ENCODE peak calls at places on chromosomes 1 and 21, in six cellular contexts. N is tibial nerve, R is IMR-90, C is A549, W is uterus, B is heart left ventricle. K is an unnamed sample.

GRCh38 chr1:161071886-161072371 is 2.2 kb upstream of the ARHGAP30 start:
- DNase-seq in N (no peak), R (no peak), C (peak), W (no peak), B (peak), K (peak)

GRCh38 chr1:69055223-69055622 is 512.5 kb upstream of the LRRC7 start:
- DNase-seq in N (no peak), R (peak), C (no peak), W (no peak), B (no peak), K (no peak)

GRCh38 chr1:116556289-116557006 is 14.4 kb downstream of the CD58 start:
- DNase-seq in N (no peak), R (peak), C (no peak), W (no peak), B (no peak), K (peak)

GRCh38 chr1:79792212-79792575 is 785.7 kb upstream of the ADGRL4 start:
- DNase-seq in N (no peak), R (peak), C (no peak), W (no peak), B (no peak), K (no peak)

GRCh38 chr21:41861987-41862386 is 17.2 kb downstream of the PRDM15 start:
- DNase-seq in N (no peak), R (no peak), C (no peak), W (no peak), B (no peak), K (no peak)

GRCh38 chr1:211574705-211575104 is 4.3 kb downstream of the SLC30A1 start:
- DNase-seq in N (no peak), R (peak), C (no peak), W (no peak), B (no peak), K (no peak)

GRCh38 chr1:226714148-226714547 is 24.9 kb downstream of the ITPKB start:
- DNase-seq in N (no peak), R (peak), C (no peak), W (no peak), B (no peak), K (no peak)

GRCh38 chr1:103106426-103107321 is 1.6 kb downstream of the COL11A1 start:
- DNase-seq in N (peak), R (peak), C (peak), W (peak), B (no peak), K (no peak)

GRCh38 chr21:33268736-33269441 is 2.7 kb downstream of the IL10RB start:
- DNase-seq in N (no peak), R (no peak), C (no peak), W (no peak), B (peak), K (peak)

GRCh38 chr1:245788269-245788668 is 633.5 kb downstream of the KIF26B start:
- DNase-seq in N (no peak), R (peak), C (no peak), W (peak), B (no peak), K (no peak)

GRCh38 chr1:7043232-7043549 is 257.9 kb downstream of the CAMTA1 start:
- DNase-seq in N (no peak), R (no peak), C (no peak), W (no peak), B (no peak), K (no peak)

GRCh38 chr21:40166291-40166843 is 299.1 kb downstream of the PCP4 start:
- DNase-seq in N (no peak), R (no peak), C (no peak), W (no peak), B (no peak), K (no peak)

GRCh38 chr1:194795917-194796593 is 1609.6 kb upstream of the B3GALT2 start:
- DNase-seq in N (no peak), R (no peak), C (no peak), W (no peak), B (no peak), K (no peak)

GRCh38 chr1:84635261-84635848 is 54.9 kb downstream of the SSX2IP start:
- DNase-seq in N (no peak), R (no peak), C (no peak), W (no peak), B (no peak), K (no peak)

GRCh38 chr1:207676153-207676552 is 31.2 kb downstream of the CR1L start:
- DNase-seq in N (no peak), R (no peak), C (no peak), W (no peak), B (no peak), K (no peak)

GRCh38 chr1:63775418-63776127 is 1.8 kb downstream of the ROR1 start:
- DNase-seq in N (no peak), R (peak), C (no peak), W (no peak), B (no peak), K (no peak)

GRCh38 chr1:65509912-65510680 is 89.6 kb downstream of the LEPR start:
- DNase-seq in N (no peak), R (peak), C (no peak), W (no peak), B (no peak), K (no peak)

GRCh38 chr1:97396463-97396862 is 524.4 kb downstream of the DPYD start:
- DNase-seq in N (no peak), R (peak), C (no peak), W (no peak), B (no peak), K (no peak)

GRCh38 chr1:100448371-100448770 is 89.6 kb upstream of the GPR88 start:
- DNase-seq in N (no peak), R (no peak), C (no peak), W (no peak), B (no peak), K (no peak)

GRCh38 chr1:65825736-65826135 is 33.0 kb downstream of the PDE4B start:
- DNase-seq in N (no peak), R (peak), C (no peak), W (no peak), B (no peak), K (no peak)

GRCh38 chr1:177857285-177857684 is 112.6 kb downstream of the SEC16B start:
- DNase-seq in N (no peak), R (no peak), C (no peak), W (no peak), B (no peak), K (no peak)

GRCh38 chr1:119288751-119289150 is 79.8 kb upstream of the HAO2 start:
- DNase-seq in N (no peak), R (peak), C (no peak), W (no peak), B (no peak), K (no peak)

GRCh38 chr1:42680921-42681683 is 1.1 kb upstream of the YBX1 start:
- DNase-seq in N (no peak), R (no peak), C (no peak), W (no peak), B (no peak), K (no peak)

GRCh38 chr1:14614326-14614725 is 15.8 kb downstream of the KAZN start:
- DNase-seq in N (no peak), R (no peak), C (no peak), W (no peak), B (no peak), K (no peak)

GRCh38 chr1:173473599-173474011 is 3.5 kb upstream of the PRDX6 start:
- DNase-seq in N (no peak), R (peak), C (no peak), W (no peak), B (no peak), K (no peak)

GRCh38 chr1:220879090-220879508 is at the start of gene HLX:
- DNase-seq in N (peak), R (peak), C (peak), W (peak), B (peak), K (peak)

GRCh38 chr21:31374430-31374829 is 30.4 kb upstream of the TIAM1 start:
- DNase-seq in N (no peak), R (no peak), C (no peak), W (no peak), B (no peak), K (no peak)

GRCh38 chr1:89553195-89553584 is 28.6 kb downstream of the LRRC8B start:
- DNase-seq in N (no peak), R (no peak), C (no peak), W (no peak), B (no peak), K (no peak)

GRCh38 chr1:92446546-92446945 is 40.2 kb downstream of the GFI1 start:
- DNase-seq in N (no peak), R (peak), C (no peak), W (no peak), B (no peak), K (no peak)

DNA sequence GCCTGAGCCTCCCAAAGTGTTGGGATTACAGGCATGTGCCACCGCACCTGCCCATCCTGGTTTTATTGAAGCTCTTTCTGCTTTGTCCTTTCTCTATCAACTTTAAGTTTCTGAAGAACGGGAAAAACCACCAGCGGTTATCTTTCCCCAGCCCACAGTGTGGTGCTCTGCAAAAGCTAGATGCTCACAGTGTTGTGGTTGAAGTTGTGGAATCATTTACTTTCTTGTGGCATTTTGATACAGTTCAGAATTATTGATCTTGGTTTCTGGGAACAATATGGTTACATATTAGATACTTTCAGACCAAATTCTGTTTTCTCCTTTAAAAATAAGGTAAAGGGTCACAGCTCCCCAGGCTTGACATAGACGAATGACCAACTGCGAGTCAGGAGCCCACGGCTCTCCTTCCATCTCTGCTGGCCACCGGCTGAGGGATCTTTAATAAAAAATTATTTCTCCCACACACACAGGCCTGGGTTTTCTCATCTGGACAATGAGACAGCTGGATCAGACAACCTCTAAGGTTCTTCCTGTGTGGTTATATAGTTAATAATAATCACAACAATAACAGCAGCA is 385.3 kb downstream of the SETD4 start:
- DNase-seq in N (no peak), R (peak), C (no peak), W (no peak), B (no peak), K (no peak)
- TF ChIP-seq CTCF in N (no peak), R (no peak), C (no peak), W (no peak), B (no peak), K (no peak)

DNA sequence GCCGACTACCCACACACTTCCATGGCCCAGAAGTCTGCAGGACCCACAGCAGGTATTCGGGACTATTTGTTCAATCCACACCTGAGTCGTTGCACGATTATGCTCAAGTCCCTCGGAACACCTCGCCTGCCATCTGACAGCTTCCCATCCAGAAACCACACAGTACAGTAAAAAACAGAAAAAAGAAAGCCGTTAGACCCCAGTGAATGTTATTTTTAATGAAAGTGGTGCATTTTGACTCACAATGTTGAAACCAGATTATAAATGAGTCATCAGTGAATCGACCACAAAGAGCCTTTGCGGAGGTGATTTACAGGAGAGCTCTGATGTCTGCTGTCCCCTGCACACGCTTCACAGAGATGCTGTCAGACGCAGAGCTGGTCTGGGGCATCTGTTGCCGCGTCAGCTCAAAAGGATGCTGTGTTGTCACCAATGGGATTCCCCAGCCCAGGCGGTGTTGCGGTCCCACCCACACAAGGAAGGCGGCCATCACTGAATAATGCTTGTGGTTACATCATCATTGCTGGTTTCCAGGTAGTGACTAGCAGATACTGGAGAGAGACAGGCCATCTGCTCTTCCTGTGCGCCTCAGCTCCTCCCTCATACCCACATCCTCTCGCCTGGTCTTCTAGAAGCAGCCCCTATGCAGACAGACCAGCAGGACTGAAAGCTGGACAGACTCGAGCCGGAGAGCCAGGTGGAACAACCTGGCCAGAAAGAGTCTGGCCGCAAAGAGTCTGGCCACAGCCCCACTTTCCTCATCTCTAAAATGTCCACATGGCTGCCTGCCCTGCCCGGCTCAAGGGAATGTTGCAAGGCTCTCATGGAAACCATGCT is 116.8 kb downstream of the TOMM20 start:
- DNase-seq in N (no peak), R (peak), C (peak), W (peak), B (peak), K (peak)
- TF ChIP-seq POLR2A in N (no peak), R (peak), C (no peak), W (no peak), B (no peak), K (no peak)

DNA sequence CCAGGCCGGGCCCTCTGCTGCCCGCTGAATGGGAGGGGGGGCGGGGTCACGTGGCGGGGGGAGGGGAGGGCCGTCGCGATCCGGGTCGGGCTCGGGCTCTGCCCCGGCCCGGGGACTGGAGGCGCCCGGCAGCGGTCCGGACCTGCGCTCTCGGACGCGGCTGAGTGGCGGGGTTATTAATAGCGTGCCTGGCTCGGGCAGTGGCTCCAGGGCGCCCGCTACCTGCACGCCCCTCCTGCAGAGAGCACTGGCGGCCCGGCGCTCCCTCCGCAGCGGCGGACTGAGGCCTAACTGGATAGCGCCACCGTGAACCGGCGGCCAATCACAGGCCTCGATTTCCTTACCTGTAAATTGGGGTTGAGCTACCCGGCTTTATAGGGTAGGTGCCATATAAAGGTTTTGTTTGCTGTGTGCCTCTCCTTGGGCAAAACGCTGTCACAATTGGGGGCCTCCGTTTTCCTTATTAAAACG is 28.0 kb downstream of the AHDC1 start:
- DNase-seq in N (no peak), R (no peak), C (peak), W (peak), B (peak), K (peak)
- TF ChIP-seq CTCF in N (no peak), R (peak), C (no peak), W (peak), B (no peak), K (no peak)

GRCh38 chr1:156725683-156726280 is 2.5 kb upstream of the METTL25B start:
- DNase-seq in N (peak), R (peak), C (peak), W (peak), B (peak), K (peak)

GRCh38 chr1:156727492-156727891 is 777 bp upstream of the METTL25B start:
- DNase-seq in N (no peak), R (no peak), C (no peak), W (no peak), B (no peak), K (no peak)

GRCh38 chr1:156726549-156727226 is 1.6 kb upstream of the METTL25B start:
- DNase-seq in N (no peak), R (peak), C (peak), W (no peak), B (peak), K (peak)

GRCh38 chr1:156727914-156728598 is at the start of gene METTL25B:
- DNase-seq in N (peak), R (peak), C (peak), W (peak), B (peak), K (peak)
- TF ChIP-seq POLR2A in N (no peak), R (no peak), C (peak), W (no peak), B (no peak), K (peak)

GRCh38 chr1:154973344-154974085 is 966 bp upstream of the CKS1B start:
- DNase-seq in N (peak), R (peak), C (peak), W (peak), B (peak), K (peak)
- TF ChIP-seq CTCF in N (no peak), R (no peak), C (no peak), W (no peak), B (no peak), K (no peak)

DNA sequence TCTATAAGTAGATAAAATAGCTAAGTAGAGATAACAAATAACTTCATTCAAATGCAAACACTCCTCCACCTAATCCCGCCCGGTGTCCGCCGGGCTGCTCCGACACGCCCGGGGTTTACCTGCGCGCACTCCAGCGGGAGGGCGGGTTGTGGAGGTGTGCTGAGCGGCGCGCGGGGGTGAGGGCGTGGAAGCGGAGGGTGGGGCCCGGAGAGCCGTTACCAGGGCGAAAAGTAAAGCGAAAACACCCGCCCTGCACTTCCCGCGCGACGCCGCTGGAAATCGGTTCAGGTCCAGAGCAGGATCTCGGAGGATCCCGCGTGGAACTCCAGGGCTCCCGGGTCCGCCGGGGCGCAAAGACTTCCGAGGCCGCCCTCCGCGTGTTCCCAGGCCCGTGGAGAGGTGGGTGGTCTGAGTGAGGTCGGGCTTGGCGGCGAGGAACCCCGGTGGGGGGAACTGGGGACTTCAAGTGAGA is 1.8 kb upstream of the ATF3 start:
- DNase-seq in N (peak), R (no peak), C (no peak), W (peak), B (peak), K (peak)
- TF ChIP-seq POLR2A in N (no peak), R (no peak), C (no peak), W (peak), B (no peak), K (peak)

GRCh38 chr1:188735567-188735966 is 1742.1 kb downstream of the BRINP3 start:
- DNase-seq in N (no peak), R (no peak), C (no peak), W (no peak), B (no peak), K (no peak)
- TF ChIP-seq CTCF in N (no peak), R (no peak), C (no peak), W (no peak), B (no peak), K (no peak)

GRCh38 chr1:228837817-228838716 is 102.8 kb downstream of the RHOU start:
- DNase-seq in N (peak), R (peak), C (peak), W (peak), B (no peak), K (peak)
- TF ChIP-seq POLR2A in N (no peak), R (no peak), C (no peak), W (no peak), B (no peak), K (peak)

GRCh38 chr1:1334835-1335234 is 3.8 kb downstream of the TAS1R3 start:
- DNase-seq in N (no peak), R (no peak), C (no peak), W (no peak), B (no peak), K (no peak)

GRCh38 chr1:1332774-1333480 is 1.8 kb downstream of the TAS1R3 start:
- DNase-seq in N (no peak), R (no peak), C (no peak), W (no peak), B (no peak), K (peak)

GRCh38 chr1:1332031-1332755 is 1.1 kb downstream of the TAS1R3 start:
- DNase-seq in N (no peak), R (no peak), C (no peak), W (no peak), B (no peak), K (no peak)

GRCh38 chr1:1335283-1335682 is 4.2 kb downstream of the TAS1R3 start:
- DNase-seq in N (no peak), R (no peak), C (no peak), W (no peak), B (no peak), K (no peak)

GRCh38 chr1:1333551-1334241 is 2.6 kb downstream of the TAS1R3 start:
- DNase-seq in N (no peak), R (no peak), C (no peak), W (no peak), B (no peak), K (no peak)
- TF ChIP-seq CTCF in N (no peak), R (no peak), C (no peak), W (no peak), B (no peak), K (no peak)